ENCODE peak calls at places on chromosomes 13 and 19, in ten cellular contexts. J is DMS79, G is BJ, S is NCI-H1092, W is Ammon's horn, N is endothelial cell, T is sigmoid colon, R is GM04503, V is hippocampal formation, C is left cardiac atrium. D is an unnamed sample.

GRCh38 chr13:94711561-94712286 is 621 bp downstream of the SOX21 start:
- DNase-seq in W (no peak), J (peak), S (no peak), R (no peak), T (peak), V (no peak), G (no peak), N (no peak), C (no peak), D (peak)

GRCh38 chr19:33678796-33679195 is 57.0 kb downstream of the CHST8 start:
- DNase-seq in T (peak), N (no peak), G (no peak), C (no peak), S (peak), W (peak), R (no peak), V (no peak), J (peak), D (no peak)

GRCh38 chr13:72163671-72164070 is 296.7 kb upstream of the DACH1 start:
- DNase-seq in T (no peak), W (no peak), G (no peak), J (no peak), V (no peak), C (no peak), S (no peak), R (peak), N (no peak), D (peak)

GRCh38 chr13:89923052-89923451 is 1424.4 kb upstream of the MIR17HG start:
- DNase-seq in T (no peak), R (no peak), V (no peak), W (no peak), G (no peak), N (no peak), S (no peak), C (no peak), J (no peak), D (no peak)

GRCh38 chr13:47175172-47175806 is 278.4 kb upstream of the HTR2A start:
- DNase-seq in V (no peak), S (no peak), C (no peak), T (no peak), G (peak), N (no peak), R (peak), W (no peak), J (no peak), D (peak)

GRCh38 chr19:47657719-47658118 is 48.8 kb downstream of the BICRA start:
- DNase-seq in V (no peak), J (no peak), R (no peak), C (no peak), W (no peak), S (no peak), N (no peak), T (no peak), G (no peak), D (no peak)

GRCh38 chr13:110119943-110120905 is 186.7 kb downstream of the COL4A1 start:
- DNase-seq in W (no peak), R (no peak), N (no peak), J (no peak), V (no peak), T (no peak), C (no peak), S (no peak), G (no peak), D (peak)

GRCh38 chr19:50065938-50066337 is 40.1 kb downstream of the ZNF473 start:
- DNase-seq in C (no peak), T (no peak), G (no peak), S (no peak), N (no peak), V (no peak), R (no peak), W (no peak), J (no peak), D (no peak)

D was measured in M059J.